ENCODE peak calls at places on chromosomes 2 and 18, in five cellular contexts. M, F, T, S and R are unnamed samples.

GRCh38 chr2:82837588-82838304 is 1621.3 kb downstream of the SUCLG1 start:
- DNase-seq in S (no peak), F (peak), M (peak), T (peak), R (no peak)

GRCh38 chr2:3447789-3448317 is 68.4 kb downstream of the TRAPPC12 start:
- DNase-seq in F (no peak), S (no peak), T (no peak), M (no peak), R (peak)

GRCh38 chr2:20523053-20523452 is 76.2 kb downstream of the RHOB start:
- DNase-seq in T (no peak), M (no peak), F (no peak), S (no peak), R (no peak)

GRCh38 chr2:125224188-125224587 is 1199.1 kb downstream of the CNTNAP5 start:
- DNase-seq in M (no peak), F (no peak), S (no peak), T (no peak), R (no peak)

GRCh38 chr2:133146893-133147292 is 421.4 kb downstream of the NCKAP5 start:
- DNase-seq in M (no peak), S (no peak), T (peak), F (no peak), R (no peak)

GRCh38 chr2:224101820-224102630 is 62.9 kb upstream of the SERPINE2 start:
- DNase-seq in F (peak), S (no peak), M (peak), T (peak), R (no peak)

GRCh38 chr2:232549655-232550350 is 554 bp downstream of the TIGD1 start:
- DNase-seq in F (no peak), M (no peak), S (no peak), T (peak), R (no peak)

GRCh38 chr18:31973929-31974546 is 31.1 kb upstream of the TRAPPC8 start:
- DNase-seq in F (no peak), S (no peak), M (no peak), T (no peak), R (no peak)

GRCh38 chr2:181955010-181955409 is 30.6 kb upstream of the PPP1R1C start:
- DNase-seq in T (peak), S (no peak), M (peak), F (peak), R (no peak)

GRCh38 chr2:72991980-72992733 is 74.8 kb downstream of the EMX1 start:
- DNase-seq in F (no peak), S (no peak), T (no peak), M (no peak), R (peak)

GRCh38 chr2:54454922-54455583 is 1.1 kb upstream of the SPTBN1 start:
- DNase-seq in F (no peak), S (peak), T (no peak), M (no peak), R (no peak)

GRCh38 chr2:54457326-54458023 is 1.3 kb downstream of the SPTBN1 start:
- DNase-seq in T (no peak), F (peak), M (no peak), S (peak), R (no peak)

GRCh38 chr2:54454548-54454921 is 1.6 kb upstream of the SPTBN1 start:
- DNase-seq in T (no peak), S (no peak), M (no peak), F (no peak), R (no peak)

GRCh38 chr2:54456526-54457325 is 599 bp downstream of the SPTBN1 start:
- DNase-seq in M (no peak), F (peak), T (peak), S (peak), R (peak)

GRCh38 chr2:54455584-54456525 is at the start of gene SPTBN1:
- DNase-seq in F (peak), S (peak), M (peak), T (peak), R (peak)
- TF ChIP-seq CTCF in F (no peak), S (no peak), M (no peak), T (no peak), R (no peak)

GRCh38 chr2:26915316-26915715 is 55.1 kb upstream of the MAPRE3 start:
- DNase-seq in S (no peak), F (no peak), M (no peak), T (no peak), R (peak)

GRCh38 chr2:26913599-26914285 is 56.7 kb upstream of the MAPRE3 start:
- DNase-seq in S (peak), M (peak), F (peak), T (peak), R (peak)

GRCh38 chr2:26914963-26915310 is 55.5 kb upstream of the MAPRE3 start:
- DNase-seq in F (no peak), T (no peak), M (no peak), S (no peak), R (peak)

GRCh38 chr2:26916128-26916692 is 54.2 kb upstream of the MAPRE3 start:
- DNase-seq in T (no peak), S (no peak), M (no peak), F (no peak), R (peak)

DNA sequence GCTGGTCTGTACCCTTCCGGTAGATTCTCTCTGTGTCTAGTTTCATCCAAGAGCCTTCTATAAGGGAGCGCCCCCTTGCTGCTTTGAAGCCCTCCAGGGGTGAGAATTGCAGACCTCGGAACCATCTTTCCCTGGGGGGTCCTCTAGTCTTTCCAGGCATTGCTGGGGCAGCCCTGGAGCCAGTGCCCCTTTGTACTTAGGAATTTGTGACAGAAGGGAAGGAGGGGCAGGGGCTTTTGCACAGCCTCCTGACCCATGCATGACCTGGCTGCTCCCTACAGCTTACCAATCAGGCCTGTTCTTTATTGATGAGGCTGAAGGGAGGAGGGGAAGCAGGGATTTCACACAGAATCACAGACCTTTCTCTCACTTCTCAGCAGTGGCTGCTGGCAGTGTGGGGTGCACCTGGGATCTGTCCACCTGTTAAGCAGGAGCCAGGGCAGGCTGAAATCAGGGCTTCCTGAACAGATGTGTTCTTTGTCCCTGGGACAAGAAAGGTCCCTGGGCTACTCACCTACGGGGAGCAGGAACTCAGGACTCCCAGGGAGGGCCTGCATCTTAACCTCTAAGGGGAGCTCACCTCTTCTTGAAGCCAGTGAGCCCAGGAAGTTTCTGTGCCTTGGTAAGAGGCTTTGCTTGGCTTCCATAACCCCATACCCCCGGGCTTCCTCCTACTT is 56.0 kb upstream of the MAPRE3 start:
- DNase-seq in F (no peak), T (no peak), M (no peak), S (peak), R (peak)
- TF ChIP-seq CTCF in F (no peak), T (no peak), M (no peak), S (peak), R (no peak)

GRCh38 chr2:152337511-152337903 is 2.5 kb downstream of the FMNL2 start:
- DNase-seq in T (no peak), F (no peak), M (no peak), S (no peak), R (no peak)

GRCh38 chr2:152335851-152336102 is 803 bp downstream of the FMNL2 start:
- DNase-seq in S (no peak), M (no peak), T (no peak), F (no peak), R (no peak)

GRCh38 chr2:152335016-152335850 is at the start of gene FMNL2:
- DNase-seq in F (peak), T (peak), S (peak), M (peak), R (peak)

GRCh38 chr2:152336854-152337510 is 2.0 kb downstream of the FMNL2 start:
- DNase-seq in M (peak), S (peak), F (peak), T (peak), R (no peak)

GRCh38 chr2:152336103-152336853 is 1.3 kb downstream of the FMNL2 start:
- DNase-seq in F (peak), T (peak), M (peak), S (peak), R (peak)
- TF ChIP-seq CTCF in F (no peak), T (no peak), M (no peak), S (peak), R (peak)

GRCh38 chr2:68195096-68195495 is 37.4 kb downstream of the PNO1 start:
- DNase-seq in S (no peak), T (peak), F (peak), M (no peak), R (no peak)

GRCh38 chr2:68200157-68200787 is 42.6 kb downstream of the PNO1 start:
- DNase-seq in S (no peak), F (no peak), T (no peak), M (no peak), R (no peak)

GRCh38 chr2:68193774-68194372 is 36.2 kb downstream of the PNO1 start:
- DNase-seq in S (no peak), M (no peak), T (peak), F (peak), R (no peak)

GRCh38 chr2:68193144-68193543 is 35.5 kb downstream of the PNO1 start:
- DNase-seq in F (peak), S (no peak), T (peak), M (peak), R (no peak)

DNA sequence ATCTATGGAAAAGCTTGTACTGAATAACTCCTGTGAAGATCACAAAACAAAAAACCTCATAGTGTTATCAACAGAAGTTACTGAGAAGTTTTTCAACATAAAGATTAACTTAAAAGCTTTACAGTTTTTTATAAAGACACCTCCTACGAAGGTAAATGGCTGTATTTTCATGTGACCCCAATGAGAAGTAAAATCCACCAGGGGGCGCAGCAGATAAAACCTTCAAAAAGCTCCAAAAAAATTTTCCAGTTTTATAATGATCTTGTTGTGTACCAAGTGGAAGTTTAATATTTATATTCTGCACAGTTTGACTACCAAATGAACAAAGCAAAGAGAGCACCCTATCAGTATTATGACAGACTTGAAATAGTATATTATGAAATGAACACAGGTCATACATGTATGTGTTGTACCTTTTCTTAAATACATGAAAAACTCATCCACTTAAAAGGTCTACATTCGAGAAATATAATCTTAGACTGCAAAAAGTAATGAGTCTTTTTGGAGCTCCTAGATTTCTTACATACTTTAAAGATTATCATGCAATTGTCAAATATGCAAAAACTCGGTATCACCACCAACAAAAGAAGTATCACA is 38.5 kb downstream of the PNO1 start:
- DNase-seq in T (peak), F (peak), S (peak), M (peak), R (no peak)
- TF ChIP-seq CTCF in T (peak), F (peak), S (peak), M (no peak), R (peak)

GRCh38 chr2:239814136-239814916 is 210.8 kb downstream of the NDUFA10 start:
- DNase-seq in F (no peak), S (no peak), T (no peak), M (no peak), R (no peak)
- TF ChIP-seq CTCF in F (no peak), S (no peak), T (no peak), M (no peak), R (no peak)

GRCh38 chr2:96578731-96579130 is 42.2 kb downstream of the ARID5A start:
- DNase-seq in S (no peak), T (no peak), M (no peak), F (no peak), R (no peak)

GRCh38 chr2:96584017-96584416 is 47.5 kb downstream of the ARID5A start:
- DNase-seq in M (peak), S (no peak), F (peak), T (peak), R (no peak)

GRCh38 chr2:96579422-96579821 is 42.9 kb downstream of the ARID5A start:
- DNase-seq in F (no peak), S (no peak), M (no peak), T (no peak), R (no peak)

GRCh38 chr2:96575790-96576456 is 39.4 kb downstream of the ARID5A start:
- DNase-seq in S (no peak), M (no peak), F (no peak), T (no peak), R (no peak)

DNA sequence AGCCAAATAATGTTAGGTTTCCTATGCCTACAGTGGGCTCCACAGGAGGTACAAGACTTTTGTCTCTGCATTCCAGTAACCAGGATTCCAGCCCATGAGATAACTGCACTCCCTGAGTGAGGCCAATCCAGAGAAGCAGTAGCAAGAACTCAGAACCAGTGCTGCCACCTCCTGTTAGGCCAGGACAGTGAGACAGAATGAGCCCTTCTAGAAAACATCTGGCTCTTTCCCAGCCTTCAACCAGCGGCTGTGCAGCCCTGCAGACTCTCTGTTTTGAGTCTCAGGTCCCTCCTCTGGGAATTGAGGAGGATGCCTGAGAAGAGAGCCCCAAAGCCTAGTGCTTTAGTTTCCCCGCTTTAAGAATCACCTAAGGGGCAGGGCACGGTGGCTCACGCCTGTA is 44.2 kb downstream of the ARID5A start:
- DNase-seq in M (no peak), S (peak), F (peak), T (peak), R (no peak)
- TF ChIP-seq CTCF in M (peak), S (peak), F (no peak), T (peak), R (peak)